ENCODE peak calls at places on chromosomes 5 and 9, in four cellular contexts. One of them, this sample, is unnamed.

GRCh38 chr5:124816381-124816780 is 69.9 kb upstream of the ZNF608 start:
- DNase-seq in HFFc6: no peak
- DNase-seq in nephron progenitor cell: no peak
- DNase-seq in AG04449: no peak
- DNase-seq in this sample: no peak

GRCh38 chr9:91131433-91131839 is 230.3 kb downstream of the AUH start:
- DNase-seq in HFFc6: peak
- DNase-seq in nephron progenitor cell: no peak
- DNase-seq in AG04449: peak
- DNase-seq in this sample: no peak

GRCh38 chr9:76949865-76950264 is 44.0 kb upstream of the PRUNE2 start:
- DNase-seq in HFFc6: no peak
- DNase-seq in nephron progenitor cell: no peak
- DNase-seq in AG04449: no peak
- DNase-seq in this sample: no peak

GRCh38 chr5:147037517-147038205 is 159.1 kb upstream of the PPP2R2B start:
- DNase-seq in HFFc6: no peak
- DNase-seq in nephron progenitor cell: no peak
- DNase-seq in AG04449: no peak
- DNase-seq in this sample: no peak

GRCh38 chr5:20615888-20616563 is 628.0 kb upstream of the CDH18 start:
- DNase-seq in HFFc6: no peak
- DNase-seq in nephron progenitor cell: no peak
- DNase-seq in AG04449: no peak
- DNase-seq in this sample: no peak

GRCh38 chr9:123081824-123082223 is 48.4 kb downstream of the GPR21 start:
- DNase-seq in HFFc6: peak
- DNase-seq in nephron progenitor cell: peak
- DNase-seq in AG04449: no peak
- DNase-seq in this sample: no peak

GRCh38 chr5:165328856-165329255 is 1823.4 kb downstream of the MAT2B start:
- DNase-seq in HFFc6: no peak
- DNase-seq in nephron progenitor cell: no peak
- DNase-seq in AG04449: no peak
- DNase-seq in this sample: no peak

GRCh38 chr5:90939208-90939607 is 380.6 kb downstream of the ADGRV1 start:
- DNase-seq in HFFc6: no peak
- DNase-seq in nephron progenitor cell: no peak
- DNase-seq in AG04449: no peak
- DNase-seq in this sample: no peak

GRCh38 chr5:66174338-66174737 is 30.2 kb downstream of the SREK1 start:
- DNase-seq in HFFc6: peak
- DNase-seq in nephron progenitor cell: no peak
- DNase-seq in AG04449: no peak
- DNase-seq in this sample: no peak

GRCh38 chr5:40291338-40291737 is 388.4 kb upstream of the PTGER4 start:
- DNase-seq in HFFc6: peak
- DNase-seq in nephron progenitor cell: no peak
- DNase-seq in AG04449: no peak
- DNase-seq in this sample: no peak

GRCh38 chr5:93926831-93927600 is 185.6 kb upstream of the POU5F2 start:
- DNase-seq in HFFc6: peak
- DNase-seq in nephron progenitor cell: peak
- DNase-seq in AG04449: no peak
- DNase-seq in this sample: no peak

GRCh38 chr5:111266491-111266890 is 42.3 kb downstream of the CAMK4 start:
- DNase-seq in HFFc6: no peak
- DNase-seq in nephron progenitor cell: no peak
- DNase-seq in AG04449: no peak
- DNase-seq in this sample: no peak

GRCh38 chr5:169742773-169743296 is 105.8 kb downstream of the DOCK2 start:
- DNase-seq in HFFc6: peak
- DNase-seq in nephron progenitor cell: no peak
- DNase-seq in AG04449: peak
- DNase-seq in this sample: no peak

GRCh38 chr9:83538172-83538889 is at the start of gene FRMD3:
- DNase-seq in HFFc6: peak
- DNase-seq in nephron progenitor cell: peak
- DNase-seq in AG04449: no peak
- DNase-seq in this sample: no peak

GRCh38 chr5:3194684-3195083 is 400.9 kb upstream of the IRX1 start:
- DNase-seq in HFFc6: no peak
- DNase-seq in nephron progenitor cell: peak
- DNase-seq in AG04449: no peak
- DNase-seq in this sample: no peak

GRCh38 chr9:134644715-134645606 is 3.4 kb downstream of the COL5A1 start:
- DNase-seq in HFFc6: peak
- DNase-seq in nephron progenitor cell: no peak
- DNase-seq in AG04449: peak
- DNase-seq in this sample: no peak

DNA sequence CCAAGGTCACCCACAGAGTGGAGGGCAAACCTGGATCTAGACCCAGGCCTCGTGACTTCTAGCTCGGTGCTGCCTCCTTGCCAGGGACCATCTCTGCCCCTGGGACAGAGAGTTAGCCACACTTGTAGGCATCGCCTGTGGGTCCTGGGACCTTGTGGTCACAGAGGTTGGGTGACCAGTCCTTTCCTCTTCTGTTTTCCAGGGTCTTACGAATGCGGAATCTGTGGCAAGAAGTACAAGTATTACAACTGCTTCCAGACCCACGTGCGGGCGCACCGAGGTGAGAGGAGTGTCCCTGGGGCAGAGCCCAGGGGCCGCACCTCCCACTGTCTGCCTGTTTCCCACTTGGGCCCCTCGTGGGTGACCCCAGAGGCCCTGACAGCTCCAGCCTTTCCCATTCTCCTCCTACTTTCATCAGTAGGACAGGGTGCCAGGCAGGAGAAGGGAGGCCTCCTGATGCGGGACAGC is 76.3 kb downstream of the AMBP start:
- DNase-seq in HFFc6: no peak
- DNase-seq in nephron progenitor cell: no peak
- DNase-seq in AG04449: no peak
- DNase-seq in this sample: peak
- TF ChIP-seq CTCF in HFFc6: no peak
- TF ChIP-seq CTCF in nephron progenitor cell: no peak
- TF ChIP-seq CTCF in AG04449: no peak
- TF ChIP-seq CTCF in this sample: no peak

GRCh38 chr9:132945186-132946130 is 1.0 kb upstream of the TSC1 start:
- DNase-seq in HFFc6: no peak
- DNase-seq in nephron progenitor cell: no peak
- DNase-seq in AG04449: no peak
- DNase-seq in this sample: no peak
- TF ChIP-seq CTCF in HFFc6: no peak
- TF ChIP-seq CTCF in nephron progenitor cell: no peak
- TF ChIP-seq CTCF in AG04449: no peak
- TF ChIP-seq CTCF in this sample: no peak

DNA sequence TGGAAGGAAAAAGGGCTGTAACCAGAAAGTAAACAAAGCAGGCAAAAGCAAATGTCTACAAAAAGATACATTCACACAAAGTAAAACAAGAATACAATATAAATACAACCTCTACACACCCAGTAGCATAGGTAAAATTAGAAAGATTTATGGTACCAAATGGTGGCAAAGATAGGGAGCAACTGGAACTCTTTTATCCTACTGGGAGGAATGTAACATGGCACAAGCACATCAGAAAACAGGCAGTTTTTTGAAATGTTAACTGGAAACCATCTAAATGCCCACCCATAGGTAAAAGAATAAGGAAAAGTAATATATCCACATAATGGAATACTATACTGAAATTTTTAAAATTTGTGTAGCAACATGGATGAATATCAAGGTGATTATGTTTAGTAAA is 8.7 kb upstream of the ARL14EPL start:
- DNase-seq in HFFc6: no peak
- DNase-seq in nephron progenitor cell: no peak
- DNase-seq in AG04449: no peak
- DNase-seq in this sample: no peak
- TF ChIP-seq CTCF in HFFc6: peak
- TF ChIP-seq CTCF in nephron progenitor cell: no peak
- TF ChIP-seq CTCF in AG04449: no peak
- TF ChIP-seq CTCF in this sample: no peak

GRCh38 chr9:32348289-32348688 is 36.2 kb upstream of the ACO1 start:
- DNase-seq in HFFc6: no peak
- DNase-seq in nephron progenitor cell: no peak
- DNase-seq in AG04449: no peak
- DNase-seq in this sample: no peak

GRCh38 chr9:32350682-32351081 is 33.8 kb upstream of the ACO1 start:
- DNase-seq in HFFc6: peak
- DNase-seq in nephron progenitor cell: no peak
- DNase-seq in AG04449: no peak
- DNase-seq in this sample: no peak

GRCh38 chr9:32351845-32352244 is 32.6 kb upstream of the ACO1 start:
- DNase-seq in HFFc6: no peak
- DNase-seq in nephron progenitor cell: peak
- DNase-seq in AG04449: no peak
- DNase-seq in this sample: no peak
- TF ChIP-seq CTCF in HFFc6: peak
- TF ChIP-seq CTCF in nephron progenitor cell: peak
- TF ChIP-seq CTCF in AG04449: peak
- TF ChIP-seq CTCF in this sample: no peak

DNA sequence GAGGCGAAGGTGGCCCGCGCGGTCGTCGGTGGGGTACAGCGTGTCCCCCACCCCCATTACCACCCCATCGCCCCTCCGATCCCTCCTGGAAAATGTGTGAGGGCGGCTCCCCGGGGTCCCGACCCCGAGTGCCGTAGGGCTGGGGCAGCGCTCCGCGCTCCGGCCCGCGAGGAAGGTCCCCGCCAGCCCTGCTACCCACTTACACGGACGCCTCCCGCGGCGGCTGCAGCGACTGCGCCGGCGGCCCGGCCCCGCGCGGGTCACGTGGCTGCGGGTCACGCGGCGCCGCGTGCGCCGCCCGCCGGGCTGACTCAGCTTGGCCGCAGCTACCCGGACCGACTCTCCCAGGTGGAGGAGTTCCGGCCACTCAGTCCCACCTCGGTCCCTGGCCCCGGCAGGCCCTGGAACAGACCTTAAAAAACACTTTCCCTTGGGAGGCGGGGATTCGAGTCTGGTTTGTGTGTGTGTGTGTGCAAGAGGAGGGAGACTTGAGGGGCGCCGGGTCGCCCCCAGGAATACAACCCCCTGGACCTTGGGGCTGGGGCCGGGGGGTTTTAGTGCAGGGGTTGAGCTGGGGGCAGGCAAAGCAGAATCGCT is at the start of gene GNPDA1:
- DNase-seq in HFFc6: peak
- DNase-seq in nephron progenitor cell: peak
- DNase-seq in AG04449: no peak
- DNase-seq in this sample: peak
- TF ChIP-seq CTCF in HFFc6: no peak
- TF ChIP-seq CTCF in nephron progenitor cell: no peak
- TF ChIP-seq CTCF in AG04449: no peak
- TF ChIP-seq CTCF in this sample: no peak